ENCODE peak calls at places on chromosomes 11 and 22, in ten cellular contexts. Z, A, L, V, C, M, R, Y, J and D are unnamed samples.

GRCh38 chr11:46279393-46280099 is 2.1 kb downstream of the CREB3L1 start:
- DNase-seq in C (no peak), Y (peak; percentile 69), R (no peak), Z (no peak), J (peak; percentile 65), V (peak; percentile 78), M (no peak), A (no peak), L (peak; percentile 84), D (no peak)

GRCh38 chr22:33476716-33477115 is 418.5 kb upstream of the SYN3 start:
- DNase-seq in Y (no peak), R (no peak), A (no peak), M (no peak), C (no peak), L (no peak), Z (no peak), V (no peak), J (no peak), D (no peak)

GRCh38 chr11:7495997-7496545 is 10.8 kb downstream of the OLFML1 start:
- DNase-seq in Y (no peak), A (no peak), L (no peak), V (peak; percentile 53), J (peak; percentile 56), R (no peak), C (no peak), Z (no peak), M (no peak), D (peak; percentile 28)

GRCh38 chr11:7637447-7638157 is 35.7 kb downstream of the CYB5R2 start:
- DNase-seq in Y (peak; percentile 56), V (peak; percentile 43), C (no peak), M (no peak), Z (no peak), R (no peak), J (no peak), L (peak; percentile 96), A (no peak), D (no peak)

GRCh38 chr11:20388096-20389055 is 860 bp downstream of the PRMT3 start:
- DNase-seq in C (peak; percentile 42), A (no peak), V (no peak), L (peak; percentile 17), R (no peak), M (no peak), J (no peak), Y (no peak), Z (no peak), D (peak; percentile 38)

GRCh38 chr11:209275-210121 is 2.0 kb downstream of the RIC8A start:
- DNase-seq in V (peak; percentile 43), R (no peak), L (peak; percentile 12), A (no peak), J (no peak), Y (no peak), Z (no peak), C (peak; percentile 21), M (no peak), D (no peak)

GRCh38 chr11:125114518-125114917 is 3.1 kb upstream of the TMEM218 start:
- DNase-seq in Z (no peak), V (no peak), J (no peak), L (no peak), Y (no peak), A (peak; percentile 73), R (no peak), C (peak; percentile 24), M (no peak), D (no peak)

GRCh38 chr11:13297917-13298356 is 20.3 kb downstream of the BMAL1 start:
- DNase-seq in M (no peak), R (peak; percentile 66), J (no peak), A (no peak), C (peak; percentile 79), Z (no peak), Y (no peak), V (no peak), L (no peak), D (no peak)

GRCh38 chr11:20610825-20611224 is 11.4 kb downstream of the SLC6A5 start:
- DNase-seq in Y (no peak), R (no peak), L (peak; percentile 56), A (no peak), C (no peak), J (no peak), Z (no peak), M (no peak), V (no peak), D (no peak)

GRCh38 chr11:35610636-35611035 is 7.6 kb upstream of the FJX1 start:
- DNase-seq in M (no peak), V (no peak), L (no peak), A (no peak), C (no peak), J (no peak), Z (no peak), R (no peak), Y (no peak), D (no peak)

GRCh38 chr11:102780491-102780918 is at the start of gene MMP10:
- DNase-seq in A (peak; percentile 86), Z (no peak), M (no peak), C (no peak), Y (no peak), V (no peak), J (peak; percentile 9), R (no peak), L (peak; percentile 33), D (no peak)

GRCh38 chr22:22355233-22355834 is 110.7 kb downstream of the VPREB1 start:
- DNase-seq in A (no peak), J (no peak), V (no peak), Y (no peak), C (no peak), L (no peak), R (no peak), M (no peak), Z (no peak), D (no peak)

GRCh38 chr11:72753341-72754148 is 1.3 kb upstream of the ARAP1 start:
- DNase-seq in L (no peak), Z (no peak), R (no peak), J (peak; percentile 52), V (peak; percentile 14), A (no peak), C (no peak), M (no peak), Y (no peak), D (no peak)

GRCh38 chr11:36601145-36601544 is 3.1 kb upstream of the RAG2 start:
- DNase-seq in L (no peak), A (no peak), M (no peak), J (no peak), R (no peak), C (no peak), Z (no peak), Y (no peak), V (no peak), D (no peak)

GRCh38 chr22:48277868-48278581 is 1515.6 kb downstream of the TBC1D22A start:
- DNase-seq in M (no peak), Z (no peak), A (no peak), L (no peak), C (no peak), V (no peak), Y (no peak), R (no peak), J (peak; percentile 38), D (no peak)

GRCh38 chr11:121844016-121844415 is 272.0 kb downstream of the BLID start:
- DNase-seq in J (no peak), M (no peak), V (no peak), R (no peak), Y (no peak), L (peak; percentile 13), Z (no peak), C (no peak), A (peak; percentile 7), D (no peak)

GRCh38 chr11:13038366-13038765 is 29.2 kb downstream of the RASSF10 start:
- DNase-seq in M (no peak), V (no peak), J (no peak), C (no peak), L (no peak), Z (no peak), A (no peak), R (no peak), Y (no peak), D (no peak)

GRCh38 chr11:60953781-60954180 is 1.8 kb upstream of the SLC15A3 start:
- DNase-seq in M (no peak), Z (no peak), R (no peak), J (peak; percentile 58), Y (no peak), V (no peak), L (no peak), A (no peak), C (no peak), D (no peak)

GRCh38 chr11:110720646-110721283 is 8.5 kb upstream of the ARHGAP20 start:
- DNase-seq in R (no peak), Y (no peak), J (no peak), V (no peak), C (no peak), M (no peak), L (peak; percentile 27), Z (no peak), A (no peak), D (no peak)

GRCh38 chr11:8036986-8037385 is 44.0 kb upstream of the TUB start:
- DNase-seq in C (peak; percentile 1), M (no peak), Z (no peak), A (no peak), J (no peak), R (no peak), V (no peak), Y (no peak), L (no peak), D (no peak)

GRCh38 chr11:2205214-2205770 is 33.7 kb upstream of the TH start:
- DNase-seq in J (no peak), V (peak; percentile 10), Y (peak; percentile 14), C (no peak), M (no peak), Z (no peak), A (no peak), L (no peak), R (no peak), D (no peak)

GRCh38 chr11:20597137-20597923 is 2.1 kb upstream of the SLC6A5 start:
- DNase-seq in V (no peak), R (no peak), J (no peak), A (peak; percentile 59), C (no peak), Y (no peak), Z (no peak), M (no peak), L (no peak), D (no peak)

GRCh38 chr11:95641506-95641905 is 148.1 kb downstream of the FAM76B start:
- DNase-seq in R (peak; percentile 17), Y (no peak), Z (peak; percentile 22), C (peak; percentile 60), L (no peak), J (peak; percentile 15), A (no peak), V (no peak), M (no peak), D (no peak)

GRCh38 chr22:45240137-45240809 is 421 bp downstream of the KIAA0930 start:
- DNase-seq in J (no peak), C (peak; percentile 59), L (peak; percentile 29), Y (peak; percentile 40), Z (peak; percentile 22), V (peak; percentile 57), M (peak; percentile 58), A (peak; percentile 53), R (peak; percentile 53), D (peak; percentile 50)

GRCh38 chr11:9276571-9276970 is 11.4 kb upstream of the DENND5A start:
- DNase-seq in Z (no peak), R (no peak), V (no peak), Y (no peak), C (no peak), A (no peak), L (no peak), J (no peak), M (no peak), D (no peak)

GRCh38 chr11:120622189-120622912 is 110.8 kb downstream of the GRIK4 start:
- DNase-seq in L (no peak), A (peak; percentile 59), Z (no peak), M (no peak), C (no peak), Y (no peak), J (no peak), R (no peak), V (peak; percentile 66), D (no peak)